ENCODE peak calls at places on chromosomes 7 and 10, in five cellular contexts. E is prostate gland; Z is DND-41; S is CD4-positive, alpha-beta T cell; W is osteocyte. F is an unnamed sample.

GRCh38 chr7:151888079-151888673 is 11.3 kb upstream of the PRKAG2 start:
- DNase-seq in S (no peak), E (no peak), Z (no peak), W (no peak), F (no peak)

GRCh38 chr10:112953075-112953501 is 3.0 kb downstream of the TCF7L2 start:
- DNase-seq in E (peak), S (no peak), Z (no peak), W (no peak), F (no peak)

GRCh38 chr10:26534384-26534783 is 96.2 kb downstream of the APBB1IP start:
- DNase-seq in Z (peak), S (no peak), E (no peak), W (no peak), F (no peak)

GRCh38 chr7:27482219-27482618 is 180.5 kb downstream of the HIBADH start:
- DNase-seq in Z (no peak), S (no peak), E (no peak), W (no peak), F (no peak)

GRCh38 chr7:155505422-155505793 is 41.0 kb downstream of the CNPY1 start:
- DNase-seq in E (no peak), S (no peak), W (no peak), Z (no peak), F (no peak)

GRCh38 chr10:71608863-71609768 is 110.5 kb downstream of the C10orf105 start:
- DNase-seq in E (peak), Z (peak), S (peak), W (peak), F (peak)

GRCh38 chr10:106399112-106399511 is 765.4 kb downstream of the SORCS1 start:
- DNase-seq in E (no peak), W (no peak), S (no peak), Z (no peak), F (no peak)

GRCh38 chr10:49679480-49679893 is at the start of gene C10orf53:
- DNase-seq in Z (no peak), S (no peak), W (peak), E (no peak), F (no peak)

GRCh38 chr7:40965745-40966144 is 737.1 kb downstream of the INHBA start:
- DNase-seq in S (no peak), Z (no peak), E (no peak), W (no peak), F (no peak)

GRCh38 chr7:28672397-28672797 is 260.1 kb downstream of the CREB5 start:
- DNase-seq in Z (no peak), S (no peak), W (no peak), E (no peak), F (no peak)

GRCh38 chr7:149799397-149800168 is 26.2 kb upstream of the ZNF467 start:
- DNase-seq in Z (peak), E (no peak), S (peak), W (no peak), F (no peak)

GRCh38 chr7:94888542-94888941 is 18.9 kb upstream of the PPP1R9A start:
- DNase-seq in W (no peak), S (no peak), E (peak), Z (no peak), F (no peak)

GRCh38 chr10:112744525-112744924 is 205.5 kb upstream of the TCF7L2 start:
- DNase-seq in Z (no peak), W (no peak), S (no peak), E (no peak), F (no peak)

GRCh38 chr7:520503-521161 is 986 bp upstream of the PDGFA start:
- DNase-seq in Z (no peak), S (no peak), E (no peak), W (no peak), F (no peak)

GRCh38 chr7:100687740-100688592 is 6.1 kb downstream of the GIGYF1 start:
- DNase-seq in W (no peak), Z (no peak), S (no peak), E (no peak), F (no peak)

GRCh38 chr10:92760609-92761008 is 70.9 kb downstream of the HHEX start:
- DNase-seq in W (no peak), S (no peak), Z (no peak), E (no peak), F (peak)

GRCh38 chr10:89655722-89656121 is 10.7 kb upstream of the PANK1 start:
- DNase-seq in E (no peak), W (no peak), S (no peak), Z (no peak), F (no peak)

GRCh38 chr7:4216016-4216415 is 466.1 kb upstream of the FOXK1 start:
- DNase-seq in W (no peak), S (no peak), E (peak), Z (no peak), F (no peak)

GRCh38 chr7:150317748-150318444 is 5.3 kb upstream of the LRRC61 start:
- DNase-seq in W (no peak), E (no peak), S (no peak), Z (no peak), F (no peak)

GRCh38 chr7:129975309-129975708 is 22.5 kb upstream of the UBE2H start:
- DNase-seq in Z (no peak), E (no peak), S (no peak), W (no peak), F (no peak)

GRCh38 chr7:121020652-121021051 is 32.1 kb downstream of the CPED1 start:
- DNase-seq in S (no peak), W (no peak), Z (no peak), E (no peak), F (no peak)

GRCh38 chr7:41143074-41143473 is 559.8 kb downstream of the INHBA start:
- DNase-seq in E (no peak), Z (no peak), W (no peak), S (no peak), F (no peak)

GRCh38 chr10:61280303-61280702 is 172.9 kb downstream of the TMEM26 start:
- DNase-seq in E (no peak), W (no peak), S (no peak), Z (no peak), F (no peak)

GRCh38 chr7:50477640-50478039 is 27.5 kb upstream of the FIGNL1 start:
- DNase-seq in Z (no peak), S (no peak), E (no peak), W (no peak), F (no peak)

GRCh38 chr7:80967536-80968297 is 48.9 kb upstream of the SEMA3C start:
- DNase-seq in S (no peak), W (no peak), E (no peak), Z (no peak), F (no peak)

GRCh38 chr7:7048213-7048612 is 134.1 kb upstream of the C1GALT1 start:
- DNase-seq in Z (no peak), S (no peak), W (no peak), E (no peak), F (no peak)

DNA sequence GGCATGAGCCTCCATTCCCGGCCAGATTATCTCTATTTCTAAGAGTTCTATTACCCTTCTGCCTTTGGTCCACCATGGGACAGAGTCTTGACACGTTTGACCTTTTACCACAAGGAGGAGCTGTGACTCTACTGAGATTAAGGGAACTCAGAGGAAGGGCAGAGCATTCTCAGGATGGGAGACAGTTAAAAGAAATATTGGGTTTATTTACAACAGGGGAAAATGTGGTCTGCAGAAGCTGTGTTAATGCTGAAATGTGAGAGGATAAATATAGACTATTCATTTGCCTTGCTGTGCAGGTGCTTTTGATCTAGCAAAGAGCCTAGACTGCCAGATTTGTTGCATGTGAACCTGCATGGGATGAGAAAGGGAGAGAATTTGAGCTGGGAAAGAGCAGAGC is 45.8 kb upstream of the PRSS58 start:
- DNase-seq in W (no peak), S (no peak), E (no peak), Z (peak), F (no peak)
- TF ChIP-seq CTCF in W (peak), S (peak), E (no peak), Z (peak), F (no peak)

GRCh38 chr7:92506363-92506762 is 22.0 kb downstream of the PEX1 start:
- DNase-seq in S (no peak), E (no peak), Z (no peak), W (no peak), F (no peak)

GRCh38 chr7:92503767-92504166 is 24.6 kb downstream of the PEX1 start:
- DNase-seq in W (no peak), Z (no peak), S (no peak), E (no peak), F (no peak)

GRCh38 chr7:92513167-92513902 is 15.0 kb downstream of the PEX1 start:
- DNase-seq in E (no peak), S (no peak), W (no peak), Z (no peak), F (no peak)

GRCh38 chr7:92504563-92504962 is 23.8 kb downstream of the PEX1 start:
- DNase-seq in E (no peak), S (no peak), Z (no peak), W (no peak), F (no peak)

GRCh38 chr7:92508949-92509348 is 19.4 kb downstream of the PEX1 start:
- DNase-seq in Z (no peak), S (no peak), E (no peak), W (no peak), F (no peak)
- TF ChIP-seq CTCF in Z (no peak), S (no peak), E (no peak), W (no peak), F (no peak)

GRCh38 chr7:22725585-22725984 is 1.4 kb upstream of the IL6 start:
- DNase-seq in E (no peak), Z (no peak), S (no peak), W (no peak), F (no peak)
- TF ChIP-seq CTCF in E (no peak), Z (peak), S (no peak), W (no peak), F (no peak)

DNA sequence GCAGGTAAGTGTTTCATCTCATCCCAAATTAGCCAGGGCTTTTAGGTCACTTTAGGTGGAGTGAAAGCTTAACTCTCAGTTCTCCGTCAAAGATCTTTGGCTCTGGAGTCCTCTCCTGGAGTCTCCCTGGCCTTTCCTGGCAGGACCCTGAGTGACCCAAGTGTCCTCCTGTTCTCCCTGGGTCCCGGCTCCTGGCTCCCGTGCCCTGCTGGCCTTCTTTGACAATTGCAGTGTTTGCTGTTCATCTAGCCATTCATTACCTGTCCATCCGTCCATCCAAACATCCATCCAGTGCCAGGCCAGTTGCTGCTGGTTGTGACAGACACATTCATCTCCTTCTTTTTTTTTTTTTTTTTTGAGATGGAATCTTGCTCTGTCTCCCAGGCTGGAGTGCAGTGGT is 6.2 kb upstream of the TPST1 start:
- DNase-seq in E (no peak), S (no peak), Z (no peak), W (no peak), F (no peak)
- TF ChIP-seq CTCF in E (no peak), S (no peak), Z (no peak), W (no peak), F (no peak)

F was measured in AG09319.